ENCODE peak calls at places on chromosomes 6 and 20, in eight cellular contexts. One of them, this sample, is unnamed.

GRCh38 chr20:35837577-35838195 is 65.9 kb downstream of the PHF20 start:
- DNase-seq in endothelial cell: no peak
- DNase-seq in neural crest cell: no peak
- DNase-seq in ovary: no peak
- DNase-seq in GM13976: no peak
- DNase-seq in left ventricle myocardium inferior: no peak
- DNase-seq in Peyer's patch: no peak
- DNase-seq in fibroblast of villous mesenchyme: peak
- DNase-seq in this sample: no peak

GRCh38 chr20:6898928-6899327 is 131.4 kb downstream of the BMP2 start:
- DNase-seq in GM13976: no peak
- DNase-seq in Peyer's patch: no peak
- DNase-seq in left ventricle myocardium inferior: no peak
- DNase-seq in neural crest cell: no peak
- DNase-seq in endothelial cell: no peak
- DNase-seq in ovary: no peak
- DNase-seq in fibroblast of villous mesenchyme: no peak
- DNase-seq in this sample: no peak

GRCh38 chr6:170237999-170238740 is 52.7 kb downstream of the DLL1 start:
- DNase-seq in Peyer's patch: no peak
- DNase-seq in neural crest cell: no peak
- DNase-seq in GM13976: no peak
- DNase-seq in fibroblast of villous mesenchyme: no peak
- DNase-seq in left ventricle myocardium inferior: peak
- DNase-seq in ovary: no peak
- DNase-seq in endothelial cell: no peak
- DNase-seq in this sample: peak

GRCh38 chr6:169689247-169689646 is 12.6 kb downstream of the WDR27 start:
- DNase-seq in GM13976: no peak
- DNase-seq in left ventricle myocardium inferior: no peak
- DNase-seq in neural crest cell: no peak
- DNase-seq in Peyer's patch: no peak
- DNase-seq in fibroblast of villous mesenchyme: peak
- DNase-seq in ovary: no peak
- DNase-seq in endothelial cell: no peak
- DNase-seq in this sample: no peak

GRCh38 chr6:135212935-135213334 is 31.8 kb downstream of the MYB start:
- DNase-seq in neural crest cell: no peak
- DNase-seq in left ventricle myocardium inferior: no peak
- DNase-seq in ovary: no peak
- DNase-seq in GM13976: no peak
- DNase-seq in Peyer's patch: no peak
- DNase-seq in endothelial cell: no peak
- DNase-seq in fibroblast of villous mesenchyme: peak
- DNase-seq in this sample: no peak

GRCh38 chr20:40176442-40176841 is 512.6 kb downstream of the MAFB start:
- DNase-seq in GM13976: no peak
- DNase-seq in ovary: no peak
- DNase-seq in left ventricle myocardium inferior: no peak
- DNase-seq in neural crest cell: no peak
- DNase-seq in endothelial cell: no peak
- DNase-seq in Peyer's patch: no peak
- DNase-seq in fibroblast of villous mesenchyme: no peak
- DNase-seq in this sample: no peak

GRCh38 chr6:39821739-39822532 is 29.8 kb downstream of the DAAM2 start:
- DNase-seq in left ventricle myocardium inferior: peak
- DNase-seq in Peyer's patch: no peak
- DNase-seq in ovary: peak
- DNase-seq in fibroblast of villous mesenchyme: no peak
- DNase-seq in GM13976: no peak
- DNase-seq in endothelial cell: no peak
- DNase-seq in neural crest cell: peak
- DNase-seq in this sample: no peak

GRCh38 chr6:82337688-82338257 is 25.8 kb upstream of the TPBG start:
- DNase-seq in fibroblast of villous mesenchyme: no peak
- DNase-seq in ovary: no peak
- DNase-seq in left ventricle myocardium inferior: no peak
- DNase-seq in neural crest cell: no peak
- DNase-seq in GM13976: no peak
- DNase-seq in Peyer's patch: no peak
- DNase-seq in endothelial cell: no peak
- DNase-seq in this sample: no peak

GRCh38 chr20:38145094-38146075 is 19.7 kb downstream of the TGM2 start:
- DNase-seq in GM13976: no peak
- DNase-seq in left ventricle myocardium inferior: no peak
- DNase-seq in fibroblast of villous mesenchyme: peak
- DNase-seq in endothelial cell: no peak
- DNase-seq in ovary: peak
- DNase-seq in neural crest cell: no peak
- DNase-seq in Peyer's patch: no peak
- DNase-seq in this sample: no peak

GRCh38 chr6:6695711-6696048 is 107.2 kb downstream of the LY86 start:
- DNase-seq in Peyer's patch: peak
- DNase-seq in fibroblast of villous mesenchyme: no peak
- DNase-seq in ovary: no peak
- DNase-seq in neural crest cell: no peak
- DNase-seq in left ventricle myocardium inferior: no peak
- DNase-seq in GM13976: no peak
- DNase-seq in endothelial cell: no peak
- DNase-seq in this sample: no peak

GRCh38 chr6:154347981-154348380 is 8.6 kb downstream of the IPCEF1 start:
- DNase-seq in fibroblast of villous mesenchyme: no peak
- DNase-seq in ovary: no peak
- DNase-seq in Peyer's patch: no peak
- DNase-seq in neural crest cell: no peak
- DNase-seq in left ventricle myocardium inferior: no peak
- DNase-seq in endothelial cell: no peak
- DNase-seq in GM13976: no peak
- DNase-seq in this sample: no peak

GRCh38 chr20:16399801-16400200 is 173.4 kb downstream of the KIF16B start:
- DNase-seq in ovary: no peak
- DNase-seq in GM13976: no peak
- DNase-seq in endothelial cell: no peak
- DNase-seq in Peyer's patch: no peak
- DNase-seq in fibroblast of villous mesenchyme: no peak
- DNase-seq in neural crest cell: no peak
- DNase-seq in left ventricle myocardium inferior: no peak
- DNase-seq in this sample: no peak

GRCh38 chr6:87431263-87431662 is 23.5 kb downstream of the CFAP206 start:
- DNase-seq in GM13976: no peak
- DNase-seq in left ventricle myocardium inferior: no peak
- DNase-seq in neural crest cell: no peak
- DNase-seq in Peyer's patch: no peak
- DNase-seq in ovary: no peak
- DNase-seq in fibroblast of villous mesenchyme: peak
- DNase-seq in endothelial cell: no peak
- DNase-seq in this sample: no peak

GRCh38 chr20:50371878-50372769 is 138.1 kb upstream of the PTPN1 start:
- DNase-seq in neural crest cell: no peak
- DNase-seq in Peyer's patch: no peak
- DNase-seq in GM13976: no peak
- DNase-seq in endothelial cell: no peak
- DNase-seq in left ventricle myocardium inferior: no peak
- DNase-seq in fibroblast of villous mesenchyme: no peak
- DNase-seq in ovary: no peak
- DNase-seq in this sample: no peak

GRCh38 chr6:1099257-1099656 is 212.6 kb upstream of the FOXQ1 start:
- DNase-seq in left ventricle myocardium inferior: no peak
- DNase-seq in ovary: no peak
- DNase-seq in neural crest cell: no peak
- DNase-seq in Peyer's patch: no peak
- DNase-seq in GM13976: no peak
- DNase-seq in fibroblast of villous mesenchyme: no peak
- DNase-seq in endothelial cell: no peak
- DNase-seq in this sample: no peak

GRCh38 chr6:3190056-3190455 is 32.7 kb upstream of the TUBB2A start:
- DNase-seq in ovary: no peak
- DNase-seq in left ventricle myocardium inferior: no peak
- DNase-seq in neural crest cell: no peak
- DNase-seq in fibroblast of villous mesenchyme: no peak
- DNase-seq in GM13976: no peak
- DNase-seq in endothelial cell: no peak
- DNase-seq in Peyer's patch: no peak
- DNase-seq in this sample: no peak

DNA sequence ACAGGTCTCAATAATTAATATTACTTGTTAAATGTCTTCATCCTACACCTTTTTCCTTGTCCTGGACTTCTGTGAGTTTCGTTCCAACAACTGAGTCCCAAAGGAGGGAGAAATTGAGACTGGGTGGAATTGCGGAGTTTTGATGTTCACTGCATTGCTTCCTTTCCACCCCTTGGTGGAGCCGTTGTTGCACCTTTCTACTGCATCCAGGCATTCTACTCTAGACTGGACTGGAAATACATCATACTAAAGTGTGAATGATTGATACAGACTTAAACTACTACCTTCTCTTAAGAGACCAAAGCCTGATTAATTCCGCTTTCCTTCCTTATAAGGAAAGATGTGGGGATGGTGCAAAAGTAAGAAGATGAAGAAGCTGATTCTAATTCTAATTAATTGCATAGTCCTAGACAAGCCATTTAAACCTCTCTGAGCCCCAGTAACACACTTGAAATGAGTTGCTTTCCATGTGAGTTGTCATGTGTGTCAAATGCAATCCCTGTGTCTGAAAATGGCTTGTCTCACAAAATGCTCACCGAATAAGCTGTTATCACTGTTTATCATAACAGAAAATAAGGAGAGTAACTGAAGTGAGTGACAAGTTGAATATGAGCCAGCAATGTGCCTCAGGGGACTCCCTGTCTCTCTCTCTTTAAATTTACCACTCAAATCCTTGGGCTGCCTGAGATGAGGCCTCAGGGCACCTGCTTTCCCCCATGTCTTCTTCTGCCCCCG is 338.3 kb upstream of the CHD6 start:
- DNase-seq in neural crest cell: no peak
- DNase-seq in left ventricle myocardium inferior: no peak
- DNase-seq in GM13976: no peak
- DNase-seq in Peyer's patch: no peak
- DNase-seq in ovary: no peak
- DNase-seq in endothelial cell: no peak
- DNase-seq in fibroblast of villous mesenchyme: peak
- DNase-seq in this sample: peak
- TF ChIP-seq CTCF in neural crest cell: peak
- TF ChIP-seq CTCF in left ventricle myocardium inferior: peak
- TF ChIP-seq CTCF in GM13976: no peak
- TF ChIP-seq CTCF in Peyer's patch: no peak
- TF ChIP-seq CTCF in ovary: no peak
- TF ChIP-seq CTCF in endothelial cell: no peak
- TF ChIP-seq CTCF in fibroblast of villous mesenchyme: peak
- TF ChIP-seq CTCF in this sample: peak

DNA sequence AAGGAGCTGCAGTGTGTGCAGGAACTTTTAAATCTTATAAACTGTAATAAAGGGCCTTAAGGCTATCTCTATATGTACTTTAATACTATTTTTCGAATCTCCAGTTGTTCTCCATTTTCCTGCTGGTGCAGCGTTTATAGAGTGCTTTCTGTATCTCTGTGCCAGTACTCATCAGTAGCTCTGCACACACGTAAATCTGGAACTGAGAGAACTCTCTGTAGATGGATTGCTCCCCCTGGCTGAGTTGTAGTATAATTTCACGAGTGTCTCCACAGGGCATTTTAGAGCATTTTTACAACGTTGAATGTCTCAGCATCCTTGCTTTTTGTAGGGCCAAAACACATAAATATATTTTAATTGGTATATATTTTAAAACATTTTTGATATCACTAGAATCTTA is 256.5 kb downstream of the TRDN start:
- DNase-seq in endothelial cell: peak
- DNase-seq in ovary: no peak
- DNase-seq in Peyer's patch: no peak
- DNase-seq in neural crest cell: peak
- DNase-seq in left ventricle myocardium inferior: no peak
- DNase-seq in GM13976: no peak
- DNase-seq in fibroblast of villous mesenchyme: peak
- DNase-seq in this sample: peak
- TF ChIP-seq CTCF in endothelial cell: peak
- TF ChIP-seq CTCF in ovary: no peak
- TF ChIP-seq CTCF in Peyer's patch: no peak
- TF ChIP-seq CTCF in neural crest cell: peak
- TF ChIP-seq CTCF in left ventricle myocardium inferior: peak
- TF ChIP-seq CTCF in GM13976: no peak
- TF ChIP-seq CTCF in fibroblast of villous mesenchyme: peak
- TF ChIP-seq CTCF in this sample: peak

GRCh38 chr20:17797163-17797562 is 97.4 kb downstream of the BANF2 start:
- DNase-seq in ovary: no peak
- DNase-seq in Peyer's patch: no peak
- DNase-seq in endothelial cell: no peak
- DNase-seq in neural crest cell: no peak
- DNase-seq in fibroblast of villous mesenchyme: no peak
- DNase-seq in left ventricle myocardium inferior: no peak
- DNase-seq in GM13976: no peak
- DNase-seq in this sample: no peak

GRCh38 chr20:17799575-17799974 is 99.8 kb downstream of the BANF2 start:
- DNase-seq in neural crest cell: no peak
- DNase-seq in fibroblast of villous mesenchyme: no peak
- DNase-seq in left ventricle myocardium inferior: no peak
- DNase-seq in GM13976: no peak
- DNase-seq in endothelial cell: no peak
- DNase-seq in ovary: no peak
- DNase-seq in Peyer's patch: no peak
- DNase-seq in this sample: no peak

GRCh38 chr20:17798601-17799000 is 98.8 kb downstream of the BANF2 start:
- DNase-seq in endothelial cell: no peak
- DNase-seq in GM13976: no peak
- DNase-seq in neural crest cell: no peak
- DNase-seq in Peyer's patch: no peak
- DNase-seq in ovary: no peak
- DNase-seq in left ventricle myocardium inferior: no peak
- DNase-seq in fibroblast of villous mesenchyme: no peak
- DNase-seq in this sample: no peak

GRCh38 chr20:17796096-17796563 is 96.4 kb downstream of the BANF2 start:
- DNase-seq in left ventricle myocardium inferior: peak
- DNase-seq in ovary: peak
- DNase-seq in GM13976: no peak
- DNase-seq in neural crest cell: no peak
- DNase-seq in Peyer's patch: no peak
- DNase-seq in endothelial cell: no peak
- DNase-seq in fibroblast of villous mesenchyme: peak
- DNase-seq in this sample: no peak

GRCh38 chr20:17797579-17797978 is 97.8 kb downstream of the BANF2 start:
- DNase-seq in left ventricle myocardium inferior: no peak
- DNase-seq in neural crest cell: no peak
- DNase-seq in fibroblast of villous mesenchyme: no peak
- DNase-seq in GM13976: no peak
- DNase-seq in ovary: no peak
- DNase-seq in endothelial cell: no peak
- DNase-seq in Peyer's patch: no peak
- DNase-seq in this sample: no peak
- TF ChIP-seq CTCF in left ventricle myocardium inferior: no peak
- TF ChIP-seq CTCF in neural crest cell: no peak
- TF ChIP-seq CTCF in fibroblast of villous mesenchyme: no peak
- TF ChIP-seq CTCF in GM13976: no peak
- TF ChIP-seq CTCF in ovary: no peak
- TF ChIP-seq CTCF in endothelial cell: no peak
- TF ChIP-seq CTCF in Peyer's patch: no peak
- TF ChIP-seq CTCF in this sample: no peak

DNA sequence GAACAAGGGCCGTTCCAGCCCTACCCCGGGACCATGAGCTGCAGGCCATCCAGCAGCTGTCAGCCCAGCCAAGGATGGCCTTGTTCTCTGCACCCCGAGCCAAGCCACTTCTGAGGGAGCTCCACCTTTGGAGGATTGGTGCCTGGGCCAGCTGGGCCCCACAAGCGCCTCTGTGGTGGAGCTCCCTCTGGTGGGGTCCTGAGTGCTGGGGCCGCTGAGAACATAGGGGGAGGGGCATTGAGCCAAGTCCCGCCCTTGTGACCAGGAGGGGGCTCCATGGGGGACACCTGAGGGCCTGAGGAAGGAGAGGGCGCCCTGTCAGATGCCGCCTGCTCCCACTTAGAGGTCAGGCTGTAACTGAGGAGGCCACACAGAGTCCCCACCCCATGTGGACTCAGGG is 43.2 kb downstream of the YTHDF1 start:
- DNase-seq in ovary: no peak
- DNase-seq in endothelial cell: peak
- DNase-seq in GM13976: no peak
- DNase-seq in left ventricle myocardium inferior: no peak
- DNase-seq in fibroblast of villous mesenchyme: no peak
- DNase-seq in neural crest cell: no peak
- DNase-seq in Peyer's patch: no peak
- DNase-seq in this sample: no peak
- TF ChIP-seq CTCF in ovary: no peak
- TF ChIP-seq CTCF in endothelial cell: no peak
- TF ChIP-seq CTCF in GM13976: peak
- TF ChIP-seq CTCF in left ventricle myocardium inferior: no peak
- TF ChIP-seq CTCF in fibroblast of villous mesenchyme: peak
- TF ChIP-seq CTCF in neural crest cell: no peak
- TF ChIP-seq CTCF in Peyer's patch: no peak
- TF ChIP-seq CTCF in this sample: no peak